ENCODE peak calls at places on chromosomes 6 and 20, in six cellular contexts. Q is brain microvascular endothelial cell, Z is right cardiac atrium, L is upper lobe of right lung, R is right lobe of liver, V is bronchial epithelial cell. J is an unnamed sample.

GRCh38 chr6:85372915-85373270 is 77.0 kb upstream of the NT5E start:
- DNase-seq in V (no peak), Q (no peak), Z (no peak), L (no peak), R (no peak), J (no peak)

GRCh38 chr6:85449818-85450577 is at the start of gene NT5E:
- DNase-seq in Z (peak), Q (peak), R (peak), V (peak), L (peak), J (no peak)

GRCh38 chr20:26208296-26209091 is 511.8 kb upstream of the ZNF337 start:
- DNase-seq in R (peak), Q (no peak), Z (peak), L (peak), V (no peak), J (no peak)

GRCh38 chr20:63787302-63787701 is 43.8 kb downstream of the ZBTB46 start:
- DNase-seq in V (no peak), Q (no peak), L (no peak), Z (no peak), R (no peak), J (no peak)

GRCh38 chr6:97053643-97054411 is 129.3 kb downstream of the KLHL32 start:
- DNase-seq in Q (no peak), V (peak), Z (no peak), R (no peak), L (no peak), J (no peak)

GRCh38 chr20:21557246-21557982 is 43.5 kb upstream of the NKX2-2 start:
- DNase-seq in V (no peak), Z (no peak), R (no peak), L (no peak), Q (no peak), J (no peak)

GRCh38 chr6:45376310-45377040 is 1.3 kb downstream of the SUPT3H start:
- DNase-seq in V (no peak), Q (peak), Z (no peak), R (no peak), L (no peak), J (no peak)

GRCh38 chr6:85923013-85923430 is 280.3 kb upstream of the SYNCRIP start:
- DNase-seq in Q (peak), R (no peak), Z (no peak), V (peak), L (no peak), J (peak)

GRCh38 chr20:40562031-40562430 is 127.0 kb downstream of the MAFB start:
- DNase-seq in Q (peak), Z (peak), L (peak), R (no peak), V (peak), J (no peak)

GRCh38 chr6:37130704-37131103 is 39.2 kb upstream of the PIM1 start:
- DNase-seq in Q (peak), V (peak), R (peak), L (peak), Z (peak), J (no peak)

GRCh38 chr6:117169060-117169635 is 96.2 kb upstream of the VGLL2 start:
- DNase-seq in Q (no peak), R (no peak), Z (no peak), L (no peak), V (no peak), J (no peak)

GRCh38 chr6:117169781-117170281 is 95.5 kb upstream of the VGLL2 start:
- DNase-seq in L (no peak), Q (no peak), V (peak), R (no peak), Z (no peak), J (no peak)

GRCh38 chr6:117165921-117166499 is 99.3 kb upstream of the VGLL2 start:
- DNase-seq in Z (no peak), Q (no peak), R (no peak), L (no peak), V (peak), J (no peak)

GRCh38 chr6:117167520-117168271 is 97.7 kb upstream of the VGLL2 start:
- DNase-seq in V (peak), R (no peak), L (no peak), Q (no peak), Z (no peak), J (peak)

GRCh38 chr6:117168296-117169059 is 96.9 kb upstream of the VGLL2 start:
- DNase-seq in V (no peak), Z (no peak), R (no peak), L (no peak), Q (no peak), J (no peak)
- H3K4me3 ChIP-seq in V (no peak), Z (no peak), R (no peak), L (no peak), Q (no peak), J (no peak)

GRCh38 chr6:10516953-10517352 is 4.2 kb upstream of the GCNT2 start:
- DNase-seq in R (no peak), Z (no peak), Q (no peak), L (no peak), V (no peak), J (no peak)
- H3K4me3 ChIP-seq in R (no peak), Z (no peak), Q (no peak), L (no peak), V (no peak), J (no peak)

DNA sequence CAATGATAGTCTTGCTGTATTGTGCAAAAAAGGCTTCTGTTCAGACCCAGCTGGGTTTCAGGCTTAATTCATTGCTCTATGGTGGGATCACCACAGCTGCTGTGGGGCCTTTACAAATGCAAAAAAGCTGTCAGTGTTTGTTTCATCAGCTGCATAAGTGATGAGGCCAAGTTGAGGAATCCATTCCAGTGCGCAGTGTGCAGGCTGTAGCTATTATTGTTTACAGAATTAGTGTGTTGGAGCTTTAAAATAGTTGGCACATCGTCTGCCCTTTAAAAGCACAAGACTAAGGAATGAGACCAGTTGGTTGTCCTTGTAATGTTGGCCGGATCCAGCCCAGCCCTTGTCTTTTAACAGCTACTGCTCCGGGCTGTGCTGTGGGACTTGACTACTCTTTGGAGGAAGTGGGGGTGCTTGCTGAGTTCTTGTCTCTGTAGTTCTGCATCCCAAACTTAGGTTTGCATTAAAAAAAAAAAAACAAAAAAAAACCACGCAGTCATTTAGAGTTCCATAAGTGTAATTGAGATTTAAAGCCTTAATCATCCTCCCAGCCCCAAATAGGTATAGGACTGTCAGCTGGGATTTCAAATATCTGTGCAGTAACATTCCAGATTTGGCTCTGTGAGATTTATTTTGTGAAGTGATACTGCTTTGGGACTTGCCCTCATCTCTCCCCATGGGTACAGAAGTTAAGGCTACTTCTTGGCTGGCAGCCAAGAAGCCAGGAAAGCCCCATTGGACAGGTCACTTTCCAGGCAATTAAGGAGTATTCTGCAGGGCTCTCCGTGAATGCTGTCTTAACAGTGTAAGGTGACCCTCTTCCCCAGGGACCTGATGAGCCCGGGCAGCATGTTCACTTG is 19.3 kb downstream of the JARID2 start:
- DNase-seq in Z (no peak), Q (no peak), R (no peak), L (no peak), V (no peak), J (peak)
- H3K4me3 ChIP-seq in Z (no peak), Q (no peak), R (no peak), L (no peak), V (no peak), J (no peak)

GRCh38 chr20:11712611-11713160 is 205.0 kb upstream of the BTBD3 start:
- DNase-seq in V (no peak), Q (no peak), R (no peak), L (no peak), Z (no peak), J (no peak)
- H3K4me3 ChIP-seq in V (no peak), Q (no peak), R (no peak), L (no peak), Z (no peak), J (no peak)

DNA sequence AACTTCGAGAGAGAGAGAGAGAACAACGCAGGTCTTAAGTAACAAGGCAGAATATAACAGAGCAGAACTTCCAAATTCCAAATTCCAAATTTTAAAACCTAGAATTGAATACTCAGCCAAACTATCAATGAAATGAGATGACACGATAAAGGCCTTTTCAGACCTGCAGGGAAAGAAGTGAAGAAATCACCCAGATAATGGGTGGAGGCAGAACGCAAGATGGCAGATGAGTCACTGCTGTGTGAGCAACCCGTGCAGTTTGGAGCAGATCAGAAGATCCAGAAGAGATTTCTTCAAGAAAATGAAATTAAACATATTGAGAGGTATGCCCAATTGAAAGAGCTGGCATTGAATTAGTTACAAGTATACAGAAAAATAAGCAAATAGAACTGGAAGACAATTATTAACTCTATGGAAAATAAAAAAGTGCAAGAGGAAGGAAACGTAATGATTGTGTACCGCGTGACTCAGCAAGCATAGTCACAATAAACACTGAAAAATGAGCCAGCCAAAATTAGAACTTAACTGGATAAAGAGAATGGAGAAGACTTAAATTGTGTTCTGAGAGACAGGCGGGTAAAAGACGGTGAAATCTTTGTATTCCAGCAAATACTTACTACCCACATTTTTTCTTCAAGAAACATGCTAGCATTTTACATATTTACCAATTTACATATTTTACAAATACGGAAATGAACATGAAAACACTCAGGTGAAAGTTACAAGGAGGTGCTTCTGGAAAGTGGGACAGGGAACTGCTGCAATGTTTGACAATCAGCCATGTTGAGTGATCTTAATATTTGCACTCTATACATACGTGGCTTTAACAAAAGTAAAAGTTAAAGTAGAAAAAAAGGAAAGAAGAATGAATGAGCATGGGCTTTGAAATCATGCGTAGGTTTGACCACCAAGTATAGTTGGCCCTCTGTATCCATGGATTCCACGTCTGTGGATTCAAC is 87.9 kb upstream of the CDYL start:
- DNase-seq in R (no peak), L (no peak), V (peak), Q (peak), Z (no peak), J (peak)
- H3K4me3 ChIP-seq in R (no peak), L (no peak), V (peak), Q (peak), Z (no peak), J (no peak)

DNA sequence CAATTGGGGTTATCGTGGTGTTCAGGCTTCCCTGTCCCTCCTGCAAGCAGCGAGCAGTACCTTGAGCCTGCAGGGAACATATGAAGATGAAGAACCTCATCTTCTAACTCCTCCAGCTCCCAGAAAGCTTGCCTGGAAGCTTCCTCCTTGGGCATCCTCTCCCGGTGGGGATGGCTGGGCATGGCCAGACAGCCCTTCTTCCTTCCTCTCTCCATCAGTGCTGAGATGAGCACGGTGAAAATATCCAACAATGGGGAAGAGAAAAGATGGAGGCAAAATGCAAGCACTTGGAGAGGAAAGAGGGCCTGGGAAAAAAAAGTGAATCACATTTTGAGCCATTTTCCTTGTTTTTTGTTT is 107.7 kb upstream of the FOXA2 start:
- DNase-seq in V (no peak), R (no peak), Z (no peak), Q (no peak), L (no peak), J (no peak)
- H3K4me3 ChIP-seq in V (no peak), R (no peak), Z (no peak), Q (no peak), L (no peak), J (no peak)

GRCh38 chr6:133268621-133269020 is 27.5 kb downstream of the EYA4 start:
- DNase-seq in Q (no peak), L (no peak), Z (no peak), R (no peak), V (no peak), J (no peak)
- H3K4me3 ChIP-seq in Q (no peak), L (no peak), Z (no peak), R (no peak), V (no peak), J (no peak)

GRCh38 chr6:42724825-42725224 is 2.4 kb upstream of the PRPH2 start:
- DNase-seq in Q (no peak), V (no peak), L (no peak), Z (no peak), R (no peak), J (no peak)

GRCh38 chr6:42727084-42727601 is 4.7 kb upstream of the PRPH2 start:
- DNase-seq in Q (no peak), L (peak), V (no peak), Z (peak), R (peak), J (no peak)

GRCh38 chr6:42727627-42728026 is 5.2 kb upstream of the PRPH2 start:
- DNase-seq in Z (no peak), Q (no peak), R (no peak), L (peak), V (no peak), J (no peak)

GRCh38 chr6:42726485-42727083 is 4.2 kb upstream of the PRPH2 start:
- DNase-seq in Z (peak), R (peak), L (peak), V (peak), Q (peak), J (peak)

DNA sequence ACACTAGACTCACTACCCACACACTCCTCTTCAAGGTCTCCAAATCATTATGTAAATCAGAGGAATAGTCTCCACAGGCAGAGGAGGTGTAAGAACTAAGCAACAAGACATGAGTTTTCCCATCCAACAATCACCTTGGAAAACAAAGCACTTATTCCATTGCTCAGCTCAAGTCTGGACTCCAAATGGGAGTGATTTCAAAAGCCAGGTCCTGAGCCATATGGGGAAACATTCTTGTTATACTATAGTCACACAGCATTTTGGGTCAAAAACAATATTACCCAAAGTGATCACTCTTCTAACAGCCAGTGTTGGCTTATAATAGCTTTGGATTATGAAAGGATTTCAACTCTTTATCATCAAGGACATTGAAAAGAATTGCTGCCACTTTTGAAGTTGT is 3.6 kb upstream of the PRPH2 start:
- DNase-seq in Q (no peak), R (no peak), Z (no peak), L (no peak), V (no peak), J (no peak)
- H3K4me3 ChIP-seq in Q (no peak), R (no peak), Z (peak), L (peak), V (no peak), J (no peak)

GRCh38 chr6:107539849-107540464 is 50.0 kb downstream of the SOBP start:
- DNase-seq in Q (no peak), V (no peak), L (no peak), Z (no peak), R (no peak), J (no peak)
- H3K4me3 ChIP-seq in Q (no peak), V (no peak), L (no peak), Z (no peak), R (no peak), J (no peak)